ENCODE peak calls at places on chromosomes 6 and 20, in ten cellular contexts. One of them, this sample, is unnamed.
A peak's percentile ranks its signal among the peaks of the same experiment; 100 is the strongest.

GRCh38 chr20:59403261-59403961 is 103.0 kb downstream of the EDN3 start:
- DNase-seq in suprapubic skin: peak; percentile 72
- DNase-seq in A549: peak; percentile 29
- DNase-seq in breast epithelium: no peak
- DNase-seq in K562: peak; percentile 96
- DNase-seq in uterus: no peak
- DNase-seq in adrenal gland: peak; percentile 20
- DNase-seq in transverse colon: peak; percentile 62
- DNase-seq in esophagus muscularis mucosa: no peak
- DNase-seq in ovary: peak; percentile 30
- DNase-seq in this sample: no peak

GRCh38 chr6:43286995-43287716 is 10.9 kb upstream of the SLC22A7 start:
- DNase-seq in suprapubic skin: no peak
- DNase-seq in A549: no peak
- DNase-seq in breast epithelium: no peak
- DNase-seq in K562: peak; percentile 45
- DNase-seq in uterus: no peak
- DNase-seq in adrenal gland: peak; percentile 84
- DNase-seq in transverse colon: no peak
- DNase-seq in esophagus muscularis mucosa: no peak
- DNase-seq in ovary: no peak
- DNase-seq in this sample: no peak

GRCh38 chr20:23302386-23302785 is 48.2 kb upstream of the NXT1 start:
- DNase-seq in suprapubic skin: no peak
- DNase-seq in A549: no peak
- DNase-seq in breast epithelium: peak; percentile 12
- DNase-seq in K562: no peak
- DNase-seq in uterus: no peak
- DNase-seq in adrenal gland: no peak
- DNase-seq in transverse colon: no peak
- DNase-seq in esophagus muscularis mucosa: no peak
- DNase-seq in ovary: no peak
- DNase-seq in this sample: no peak

GRCh38 chr20:4633379-4633778 is 88.3 kb upstream of the PRND start:
- DNase-seq in suprapubic skin: no peak
- DNase-seq in A549: no peak
- DNase-seq in breast epithelium: no peak
- DNase-seq in K562: no peak
- DNase-seq in uterus: no peak
- DNase-seq in adrenal gland: no peak
- DNase-seq in transverse colon: no peak
- DNase-seq in esophagus muscularis mucosa: no peak
- DNase-seq in ovary: no peak
- DNase-seq in this sample: no peak

GRCh38 chr20:56202493-56203077 is 45.9 kb upstream of the MC3R start:
- DNase-seq in suprapubic skin: no peak
- DNase-seq in A549: peak; percentile 23
- DNase-seq in breast epithelium: no peak
- DNase-seq in K562: no peak
- DNase-seq in uterus: no peak
- DNase-seq in adrenal gland: no peak
- DNase-seq in transverse colon: no peak
- DNase-seq in esophagus muscularis mucosa: no peak
- DNase-seq in ovary: no peak
- DNase-seq in this sample: no peak

GRCh38 chr6:132259070-132259469 is 142.2 kb downstream of the MOXD1 start:
- DNase-seq in suprapubic skin: no peak
- DNase-seq in A549: peak; percentile 12
- DNase-seq in breast epithelium: no peak
- DNase-seq in K562: no peak
- DNase-seq in uterus: no peak
- DNase-seq in adrenal gland: no peak
- DNase-seq in transverse colon: no peak
- DNase-seq in esophagus muscularis mucosa: no peak
- DNase-seq in ovary: no peak
- DNase-seq in this sample: no peak

GRCh38 chr6:139547082-139547776 is 172.8 kb upstream of the CITED2 start:
- DNase-seq in suprapubic skin: no peak
- DNase-seq in A549: no peak
- DNase-seq in breast epithelium: no peak
- DNase-seq in K562: no peak
- DNase-seq in uterus: no peak
- DNase-seq in adrenal gland: no peak
- DNase-seq in transverse colon: no peak
- DNase-seq in esophagus muscularis mucosa: no peak
- DNase-seq in ovary: no peak
- DNase-seq in this sample: no peak

GRCh38 chr6:109720336-109720735 is 29.2 kb downstream of the FIG4 start:
- DNase-seq in suprapubic skin: no peak
- DNase-seq in A549: no peak
- DNase-seq in breast epithelium: no peak
- DNase-seq in K562: no peak
- DNase-seq in uterus: no peak
- DNase-seq in adrenal gland: no peak
- DNase-seq in transverse colon: no peak
- DNase-seq in esophagus muscularis mucosa: no peak
- DNase-seq in ovary: no peak
- DNase-seq in this sample: no peak

GRCh38 chr20:9054176-9054575 is 14.7 kb upstream of the PLCB4 start:
- DNase-seq in suprapubic skin: no peak
- DNase-seq in A549: no peak
- DNase-seq in breast epithelium: no peak
- DNase-seq in K562: no peak
- DNase-seq in uterus: no peak
- DNase-seq in adrenal gland: no peak
- DNase-seq in transverse colon: no peak
- DNase-seq in esophagus muscularis mucosa: no peak
- DNase-seq in ovary: no peak
- DNase-seq in this sample: no peak

GRCh38 chr6:22657341-22657985 is 88.1 kb downstream of the HDGFL1 start:
- DNase-seq in suprapubic skin: no peak
- DNase-seq in A549: no peak
- DNase-seq in breast epithelium: no peak
- DNase-seq in K562: no peak
- DNase-seq in uterus: no peak
- DNase-seq in adrenal gland: no peak
- DNase-seq in transverse colon: no peak
- DNase-seq in esophagus muscularis mucosa: no peak
- DNase-seq in ovary: no peak
- DNase-seq in this sample: no peak

GRCh38 chr20:4613718-4614620 is 107.7 kb upstream of the PRND start:
- DNase-seq in suprapubic skin: no peak
- DNase-seq in A549: peak; percentile 75
- DNase-seq in breast epithelium: no peak
- DNase-seq in K562: peak; percentile 25
- DNase-seq in uterus: peak; percentile 53
- DNase-seq in adrenal gland: peak; percentile 41
- DNase-seq in transverse colon: peak; percentile 74
- DNase-seq in esophagus muscularis mucosa: peak; percentile 91
- DNase-seq in ovary: peak; percentile 31
- DNase-seq in this sample: peak; percentile 11

GRCh38 chr6:61886608-61887259 is 399.3 kb downstream of the KHDRBS2 start:
- DNase-seq in suprapubic skin: no peak
- DNase-seq in A549: no peak
- DNase-seq in breast epithelium: no peak
- DNase-seq in K562: no peak
- DNase-seq in uterus: no peak
- DNase-seq in adrenal gland: no peak
- DNase-seq in transverse colon: no peak
- DNase-seq in esophagus muscularis mucosa: no peak
- DNase-seq in ovary: no peak
- DNase-seq in this sample: no peak

GRCh38 chr6:37137201-37137880 is 32.6 kb upstream of the PIM1 start:
- DNase-seq in suprapubic skin: no peak
- DNase-seq in A549: peak; percentile 94
- DNase-seq in breast epithelium: no peak
- DNase-seq in K562: no peak
- DNase-seq in uterus: peak; percentile 76
- DNase-seq in adrenal gland: no peak
- DNase-seq in transverse colon: no peak
- DNase-seq in esophagus muscularis mucosa: no peak
- DNase-seq in ovary: peak; percentile 59
- DNase-seq in this sample: no peak

DNA sequence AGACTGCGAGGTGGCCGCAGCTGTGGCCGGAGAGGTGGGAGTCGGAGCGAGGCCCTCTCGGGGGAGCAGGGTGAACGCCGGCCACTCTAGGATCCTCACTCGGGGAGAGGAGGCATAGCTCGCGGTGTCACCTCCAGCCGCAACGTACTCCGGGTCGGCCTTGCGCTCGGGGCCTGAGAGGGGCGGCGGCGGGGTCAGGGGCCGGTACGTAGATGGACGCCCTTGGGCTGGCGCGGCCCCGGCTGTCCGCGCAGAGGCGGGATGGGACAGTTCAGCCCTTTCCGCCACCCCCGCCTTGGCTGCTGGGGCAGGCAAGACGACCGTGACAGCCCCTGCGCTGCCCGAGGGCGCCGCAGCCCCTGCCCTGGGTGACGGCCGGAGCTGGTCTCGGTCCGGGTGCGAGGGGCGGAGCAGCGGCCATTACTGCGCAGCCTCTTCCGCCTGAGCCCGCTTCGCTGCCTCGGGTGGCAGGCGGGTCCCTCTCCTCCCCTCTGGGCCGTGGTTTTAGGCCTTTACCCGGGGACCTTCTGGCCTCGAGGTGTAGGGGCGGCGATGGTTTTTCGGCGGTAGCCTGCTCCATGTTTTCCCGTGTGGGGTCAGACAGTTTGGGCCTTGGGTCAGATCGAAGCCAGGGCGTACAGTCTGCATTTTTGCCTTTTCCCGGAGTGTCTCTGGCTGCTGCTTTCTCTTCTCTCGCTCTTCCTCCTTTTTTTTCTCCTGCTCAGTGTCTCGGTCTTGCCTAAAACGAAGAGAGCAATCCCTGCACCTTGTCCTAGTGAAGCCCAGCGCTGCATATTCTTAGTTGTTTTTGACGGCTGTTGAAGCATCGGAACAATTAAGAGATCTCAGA is 453 bp downstream of the RNF146 start:
- DNase-seq in suprapubic skin: peak; percentile 75
- DNase-seq in A549: peak; percentile 54
- DNase-seq in breast epithelium: peak; percentile 52
- DNase-seq in K562: peak; percentile 65
- DNase-seq in uterus: peak; percentile 40
- DNase-seq in adrenal gland: peak; percentile 55
- DNase-seq in transverse colon: peak; percentile 56
- DNase-seq in esophagus muscularis mucosa: no peak
- DNase-seq in ovary: peak; percentile 54
- DNase-seq in this sample: peak; percentile 29
- TF ChIP-seq POLR2A in suprapubic skin: peak; percentile 96
- TF ChIP-seq POLR2A in A549: peak; percentile 72
- TF ChIP-seq POLR2A in breast epithelium: peak; percentile 91
- TF ChIP-seq POLR2A in K562: peak; percentile 90
- TF ChIP-seq POLR2A in uterus: peak; percentile 94
- TF ChIP-seq POLR2A in adrenal gland: peak; percentile 97
- TF ChIP-seq POLR2A in transverse colon: peak; percentile 91
- TF ChIP-seq POLR2A in esophagus muscularis mucosa: peak; percentile 93
- TF ChIP-seq POLR2A in ovary: peak; percentile 94
- TF ChIP-seq POLR2A in this sample: peak; percentile 95

DNA sequence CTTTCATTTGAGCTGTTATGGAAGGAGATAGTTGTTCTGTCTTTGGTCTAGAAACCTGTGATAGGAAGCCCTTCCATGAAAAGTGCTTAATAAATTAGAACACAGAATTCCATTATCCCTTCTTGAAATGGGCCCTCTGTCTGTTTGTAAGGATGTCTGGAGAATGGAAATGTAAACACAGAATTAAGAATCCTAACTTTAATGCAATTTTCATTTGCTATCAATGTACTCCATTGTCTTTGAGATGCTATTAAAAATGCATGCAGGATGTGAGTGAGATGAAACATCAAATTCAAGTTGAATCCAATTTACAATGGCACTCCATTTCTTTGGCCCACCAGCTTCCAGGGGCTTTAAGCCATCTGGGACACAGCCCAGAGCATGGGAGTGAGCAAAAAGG is 13.9 kb upstream of the AARS2 start:
- DNase-seq in suprapubic skin: no peak
- DNase-seq in A549: no peak
- DNase-seq in breast epithelium: no peak
- DNase-seq in K562: no peak
- DNase-seq in uterus: no peak
- DNase-seq in adrenal gland: no peak
- DNase-seq in transverse colon: no peak
- DNase-seq in esophagus muscularis mucosa: no peak
- DNase-seq in ovary: no peak
- DNase-seq in this sample: no peak
- H3K4me1 ChIP-seq in suprapubic skin: no peaks in the 10 kb centered on the region
- H3K4me1 ChIP-seq in A549: no peaks in the 10 kb centered on the region
- H3K4me1 ChIP-seq in breast epithelium: no peaks in the 10 kb centered on the region
- H3K4me1 ChIP-seq in K562: no peaks in the 10 kb centered on the region
- H3K4me1 ChIP-seq in uterus: no peaks in the 10 kb centered on the region
- H3K4me1 ChIP-seq in adrenal gland: no peaks in the 10 kb centered on the region
- H3K4me1 ChIP-seq in transverse colon: no peaks in the 10 kb centered on the region
- H3K4me1 ChIP-seq in esophagus muscularis mucosa: no peaks in the 10 kb centered on the region
- H3K4me1 ChIP-seq in ovary: no peaks in the 10 kb centered on the region
- H3K4me1 ChIP-seq in this sample: no peaks in the 10 kb centered on the region

GRCh38 chr20:32483351-32484220 is 101.5 kb downstream of the NOL4L start:
- DNase-seq in suprapubic skin: peak; percentile 78
- DNase-seq in A549: peak; percentile 84
- DNase-seq in breast epithelium: peak; percentile 70
- DNase-seq in K562: no peak
- DNase-seq in uterus: no peak
- DNase-seq in adrenal gland: peak; percentile 66
- DNase-seq in transverse colon: peak; percentile 87
- DNase-seq in esophagus muscularis mucosa: no peak
- DNase-seq in ovary: peak; percentile 64
- DNase-seq in this sample: no peak
- TF ChIP-seq POLR2A in suprapubic skin: no peak
- TF ChIP-seq POLR2A in A549: peak; percentile 54
- TF ChIP-seq POLR2A in breast epithelium: no peak
- TF ChIP-seq POLR2A in K562: no peak
- TF ChIP-seq POLR2A in uterus: peak; percentile 50
- TF ChIP-seq POLR2A in adrenal gland: peak; percentile 52
- TF ChIP-seq POLR2A in transverse colon: peak; percentile 60
- TF ChIP-seq POLR2A in esophagus muscularis mucosa: no peak
- TF ChIP-seq POLR2A in ovary: no peak
- TF ChIP-seq POLR2A in this sample: no peak

DNA sequence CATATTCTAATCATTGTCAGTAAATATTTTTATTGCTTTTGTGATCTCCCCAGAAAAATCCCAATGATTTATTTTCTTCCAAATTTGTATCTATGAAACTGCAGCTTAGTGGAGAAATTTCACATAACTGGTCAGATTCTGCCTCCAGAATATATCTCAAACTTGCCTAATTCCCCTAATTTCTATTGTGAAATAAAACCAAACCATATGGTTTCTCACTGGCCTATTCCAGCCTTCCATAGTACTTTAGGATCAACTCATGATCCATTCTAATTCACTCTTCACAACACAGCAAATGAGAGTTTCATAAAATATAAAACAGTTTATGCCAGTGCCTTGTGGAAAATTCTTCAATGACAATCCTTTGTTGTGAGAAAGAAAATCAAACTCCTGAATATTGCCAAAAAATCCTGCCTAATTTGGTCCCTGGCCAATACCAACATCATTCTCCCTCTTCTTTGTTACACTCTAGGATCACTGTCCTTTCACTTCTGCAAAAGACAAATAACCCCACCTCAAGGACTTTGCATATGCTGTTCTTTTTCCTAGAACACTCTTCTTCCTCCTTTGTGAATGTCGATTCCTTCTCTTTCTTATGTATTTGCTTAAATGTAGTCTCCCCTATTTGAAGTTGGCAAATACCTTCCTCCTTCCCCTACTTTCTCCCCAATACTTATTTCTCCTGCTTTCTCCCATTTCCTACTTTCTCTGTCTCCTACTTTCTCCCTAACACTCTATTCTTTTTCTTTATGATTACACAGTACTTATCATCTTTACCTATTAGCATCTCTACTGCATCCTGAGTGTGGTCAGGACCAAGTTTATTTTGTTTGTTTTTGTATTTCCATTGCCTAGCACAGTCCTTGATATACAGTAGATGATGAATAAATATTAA is 587.5 kb downstream of the RFPL4B start:
- DNase-seq in suprapubic skin: no peak
- DNase-seq in A549: no peak
- DNase-seq in breast epithelium: no peak
- DNase-seq in K562: no peak
- DNase-seq in uterus: no peak
- DNase-seq in adrenal gland: no peak
- DNase-seq in transverse colon: no peak
- DNase-seq in esophagus muscularis mucosa: no peak
- DNase-seq in ovary: no peak
- DNase-seq in this sample: no peak
- H3K4me1 ChIP-seq in suprapubic skin: peaks cover 3% of the 10 kb centered on the region
- H3K4me1 ChIP-seq in A549: no peaks in the 10 kb centered on the region
- H3K4me1 ChIP-seq in breast epithelium: no peaks in the 10 kb centered on the region
- H3K4me1 ChIP-seq in K562: no peaks in the 10 kb centered on the region
- H3K4me1 ChIP-seq in uterus: no peaks in the 10 kb centered on the region
- H3K4me1 ChIP-seq in adrenal gland: no peaks in the 10 kb centered on the region
- H3K4me1 ChIP-seq in transverse colon: no peaks in the 10 kb centered on the region
- H3K4me1 ChIP-seq in esophagus muscularis mucosa: peaks cover 10% of the 10 kb centered on the region
- H3K4me1 ChIP-seq in ovary: peaks cover 3% of the 10 kb centered on the region
- H3K4me1 ChIP-seq in this sample: no peaks in the 10 kb centered on the region

This sample was measured in esophagus squamous epithelium.